ENCODE peak calls at places on chromosomes 4 and X, in seven cellular contexts. Q is GM12865, O is pancreas, B is bronchial epithelial cell, T is tibial nerve, Z is foreskin fibroblast, P is psoas muscle. K is an unnamed sample.

GRCh38 chr4:83252782-83253405 is 31.7 kb downstream of the COQ2 start:
- DNase-seq in Q (peak), O (peak), B (peak), T (peak), Z (peak), P (no peak), K (no peak)

GRCh38 chr4:15352508-15352907 is 75.3 kb upstream of the C1QTNF7 start:
- DNase-seq in Q (no peak), O (no peak), B (no peak), T (no peak), Z (peak), P (no peak), K (no peak)

GRCh38 chrX:134679226-134679625 is 21.0 kb upstream of the PLAC1 start:
- DNase-seq in Q (no peak), O (no peak), B (no peak), T (peak), Z (peak), P (no peak), K (no peak)

GRCh38 chr4:38071801-38072567 is 111.8 kb downstream of the PTTG2 start:
- DNase-seq in Q (peak), O (no peak), B (peak), T (no peak), Z (no peak), P (no peak), K (no peak)

GRCh38 chrX:56797966-56798711 is 69.1 kb downstream of the NBDY start:
- DNase-seq in Q (no peak), O (peak), B (peak), T (no peak), Z (peak), P (peak), K (no peak)

GRCh38 chrX:55907968-55908607 is 190.5 kb downstream of the RRAGB start:
- DNase-seq in Q (peak), O (peak), B (peak), T (peak), Z (peak), P (peak), K (no peak)

GRCh38 chrX:22365460-22365859 is 92.7 kb downstream of the CBLL2 start:
- DNase-seq in Q (no peak), O (no peak), B (peak), T (no peak), Z (peak), P (no peak), K (peak)

GRCh38 chr4:112253382-112254000 is 21.9 kb downstream of the AP1AR start:
- DNase-seq in Q (no peak), O (no peak), B (no peak), T (no peak), Z (no peak), P (no peak), K (no peak)

GRCh38 chrX:131895807-131896206 is 127.3 kb upstream of the STK26 start:
- DNase-seq in Q (no peak), O (no peak), B (no peak), T (no peak), Z (no peak), P (no peak), K (no peak)

GRCh38 chr4:20860878-20861277 is 160.6 kb downstream of the PACRGL start:
- DNase-seq in Q (no peak), O (no peak), B (no peak), T (no peak), Z (no peak), P (no peak), K (no peak)

GRCh38 chrX:103418811-103419210 is 42.5 kb downstream of the BEX3 start:
- DNase-seq in Q (no peak), O (no peak), B (no peak), T (no peak), Z (no peak), P (no peak), K (no peak)

GRCh38 chrX:14039344-14039743 is 9.7 kb upstream of the GEMIN8 start:
- DNase-seq in Q (peak), O (peak), B (peak), T (peak), Z (peak), P (no peak), K (no peak)

GRCh38 chr4:26083987-26084386 is 170.0 kb downstream of the SMIM20 start:
- DNase-seq in Q (peak), O (no peak), B (peak), T (no peak), Z (peak), P (peak), K (peak)

GRCh38 chr4:174696657-174697056 is 132.4 kb downstream of the GLRA3 start:
- DNase-seq in Q (no peak), O (no peak), B (no peak), T (no peak), Z (no peak), P (no peak), K (no peak)

GRCh38 chr4:72987741-72988729 is 81.5 kb downstream of the COX18 start:
- DNase-seq in Q (no peak), O (no peak), B (no peak), T (no peak), Z (peak), P (no peak), K (no peak)

GRCh38 chrX:68755726-68756125 is 73.1 kb upstream of the EFNB1 start:
- DNase-seq in Q (no peak), O (no peak), B (no peak), T (no peak), Z (no peak), P (no peak), K (no peak)

GRCh38 chr4:78720994-78721677 is 55.0 kb upstream of the BMP2K start:
- DNase-seq in Q (peak), O (no peak), B (no peak), T (peak), Z (no peak), P (no peak), K (no peak)

GRCh38 chrX:55450259-55450658 is 1.7 kb upstream of the MAGEH1 start:
- DNase-seq in Q (peak), O (no peak), B (no peak), T (no peak), Z (peak), P (no peak), K (no peak)

GRCh38 chr4:76434901-76435688 is at the start of gene SHROOM3:
- DNase-seq in Q (no peak), O (no peak), B (peak), T (no peak), Z (peak), P (no peak), K (no peak)

GRCh38 chr4:54902261-54902660 is 223.1 kb downstream of the KDR start:
- DNase-seq in Q (no peak), O (no peak), B (peak), T (no peak), Z (peak), P (no peak), K (peak)

GRCh38 chr4:89889289-89889688 is 5.4 kb upstream of the MMRN1 start:
- DNase-seq in Q (peak), O (no peak), B (no peak), T (no peak), Z (no peak), P (no peak), K (no peak)

GRCh38 chr4:81470456-81471327 is 1.0 kb downstream of the RASGEF1B start:
- DNase-seq in Q (no peak), O (peak), B (peak), T (peak), Z (peak), P (peak), K (no peak)

GRCh38 chrX:94058728-94059382 is 384.8 kb downstream of the FAM133A start:
- DNase-seq in Q (no peak), O (peak), B (peak), T (no peak), Z (no peak), P (no peak), K (no peak)

GRCh38 chr4:108169639-108170038 is 907 bp upstream of the LEF1 start:
- DNase-seq in Q (no peak), O (no peak), B (no peak), T (no peak), Z (no peak), P (no peak), K (no peak)

GRCh38 chr4:11548529-11549176 is 120.0 kb upstream of the HS3ST1 start:
- DNase-seq in Q (peak), O (no peak), B (peak), T (no peak), Z (no peak), P (no peak), K (no peak)

GRCh38 chr4:169314906-169315305 is 44.1 kb upstream of the SH3RF1 start:
- DNase-seq in Q (no peak), O (peak), B (peak), T (peak), Z (peak), P (peak), K (no peak)

GRCh38 chr4:5588046-5588445 is 120.3 kb downstream of the EVC2 start:
- DNase-seq in Q (no peak), O (no peak), B (no peak), T (no peak), Z (no peak), P (no peak), K (no peak)

DNA sequence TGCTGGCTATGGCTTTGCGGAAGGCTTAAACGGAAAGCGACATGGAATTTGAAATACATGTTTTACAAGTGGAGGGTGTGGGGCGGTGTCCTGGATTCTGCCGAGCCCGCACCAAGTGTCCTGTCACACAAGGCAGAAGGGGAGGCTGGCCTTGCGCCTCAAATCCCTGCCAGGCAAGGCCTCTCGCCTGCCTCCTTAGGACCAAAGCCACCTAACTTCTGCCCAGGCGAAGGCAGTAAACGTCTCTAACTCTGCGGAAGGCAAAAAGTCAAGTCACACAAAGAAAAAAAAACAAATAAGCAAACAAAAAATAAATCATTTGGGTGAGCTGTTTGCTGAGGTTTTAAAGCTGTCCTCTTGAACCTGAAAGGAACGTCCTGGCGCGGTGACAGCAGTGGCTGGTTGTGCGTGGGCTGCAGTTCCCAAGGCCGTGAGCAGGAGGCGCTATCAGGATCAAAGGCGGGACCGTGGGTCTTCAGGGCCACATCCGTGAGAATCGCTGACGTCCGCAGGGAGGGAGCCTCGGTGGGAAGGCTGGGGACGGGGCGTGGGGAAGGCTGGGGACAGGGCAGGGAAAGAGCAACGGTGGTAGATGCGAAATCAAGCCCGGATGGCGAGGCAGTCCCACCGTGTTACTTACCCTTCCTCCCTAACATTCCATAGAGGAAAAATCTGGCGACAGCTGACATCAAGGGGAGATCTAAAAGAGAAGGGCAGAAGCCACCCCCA is 99.1 kb downstream of the TRAPPC11 start:
- DNase-seq in Q (no peak), O (no peak), B (no peak), T (peak), Z (no peak), P (peak), K (no peak)
- TF ChIP-seq CTCF in Q (no peak), O (no peak), B (peak), T (peak), Z (no peak), P (no peak), K (peak)

GRCh38 chr4:86835677-86836076 is 13.5 kb downstream of the SLC10A6 start:
- DNase-seq in Q (no peak), O (no peak), B (no peak), T (no peak), Z (no peak), P (no peak), K (no peak)

GRCh38 chr4:86834901-86835300 is 14.3 kb downstream of the SLC10A6 start:
- DNase-seq in Q (no peak), O (no peak), B (peak), T (no peak), Z (peak), P (no peak), K (no peak)

GRCh38 chr4:86825511-86825910 is 23.7 kb downstream of the SLC10A6 start:
- DNase-seq in Q (no peak), O (no peak), B (peak), T (no peak), Z (peak), P (no peak), K (no peak)

GRCh38 chr4:86831262-86832090 is 17.7 kb downstream of the SLC10A6 start:
- DNase-seq in Q (no peak), O (no peak), B (peak), T (no peak), Z (peak), P (no peak), K (peak)
- H3K4me3 ChIP-seq in Q (no peak), O (no peak), B (no peak), T (no peak), Z (no peak), P (no peak), K (no peak)

GRCh38 chrX:53249387-53250042 is 24.5 kb upstream of the KDM5C start:
- DNase-seq in Q (no peak), O (no peak), B (no peak), T (no peak), Z (no peak), P (no peak), K (no peak)
- TF ChIP-seq CTCF in Q (no peak), O (no peak), B (no peak), T (no peak), Z (no peak), P (no peak), K (no peak)

GRCh38 chrX:49187028-49187394 is 838 bp upstream of the PRICKLE3 start:
- DNase-seq in Q (no peak), O (no peak), B (no peak), T (no peak), Z (no peak), P (no peak), K (no peak)
- H3K4me3 ChIP-seq in Q (no peak), O (no peak), B (no peak), T (no peak), Z (no peak), P (no peak), K (no peak)

GRCh38 chrX:153884136-153885076 is 1.6 kb downstream of the L1CAM start:
- DNase-seq in Q (no peak), O (no peak), B (peak), T (no peak), Z (no peak), P (peak), K (no peak)
- TF ChIP-seq CTCF in Q (peak), O (no peak), B (peak), T (no peak), Z (no peak), P (no peak), K (no peak)

K was measured in AG04449.